ENCODE peak calls at places on chromosomes 16 and 17, in four cellular contexts. T, Q, R and O are unnamed samples.

GRCh38 chr16:79980650-79981521 is 380.3 kb upstream of the MAF start:
- DNase-seq in T (no peak), R (no peak), Q (no peak), O (no peak)

GRCh38 chr17:18224428-18225120 is 861 bp upstream of the LLGL1 start:
- DNase-seq in T (peak), R (no peak), Q (peak), O (no peak)

GRCh38 chr17:48241131-48241591 is 133.6 kb downstream of the SNX11 start:
- DNase-seq in Q (peak), R (peak), T (peak), O (no peak)

GRCh38 chr16:25093208-25094061 is 18.1 kb upstream of the LCMT1 start:
- DNase-seq in R (no peak), Q (no peak), T (no peak), O (no peak)

GRCh38 chr17:60646701-60647100 is 30.9 kb upstream of the BCAS3 start:
- DNase-seq in R (no peak), T (no peak), Q (no peak), O (no peak)

GRCh38 chr17:29710891-29711418 is 88.2 kb upstream of the CORO6 start:
- DNase-seq in T (no peak), Q (peak), R (no peak), O (no peak)

GRCh38 chr17:17798573-17799255 is 38.1 kb downstream of the SREBF1 start:
- DNase-seq in T (no peak), R (no peak), Q (no peak), O (no peak)

GRCh38 chr16:27426423-27427408 is 24.7 kb downstream of the IL21R start:
- DNase-seq in Q (peak), R (peak), T (peak), O (peak)

GRCh38 chr17:28812980-28813377 is 29.6 kb downstream of the FAM222B start:
- DNase-seq in R (no peak), Q (no peak), T (no peak), O (no peak)

GRCh38 chr17:61555127-61555531 is 35.9 kb downstream of the NACA2 start:
- DNase-seq in R (no peak), T (no peak), Q (no peak), O (no peak)

GRCh38 chr16:583470-583814 is 6.4 kb upstream of the RAB40C start:
- DNase-seq in R (no peak), Q (no peak), T (no peak), O (no peak)

GRCh38 chr17:63550816-63551639 is 751 bp downstream of the DCAF7 start:
- DNase-seq in R (no peak), Q (peak), T (no peak), O (no peak)

GRCh38 chr17:27296427-27296979 is 2.6 kb downstream of the WSB1 start:
- DNase-seq in Q (peak), T (no peak), R (no peak), O (no peak)

GRCh38 chr17:81420769-81421462 is 25.7 kb downstream of the BAHCC1 start:
- DNase-seq in R (no peak), Q (peak), T (peak), O (no peak)

GRCh38 chr16:51759329-51759728 is 608.3 kb upstream of the SALL1 start:
- DNase-seq in R (no peak), T (no peak), Q (no peak), O (no peak)

GRCh38 chr17:46772013-46772878 is 46.2 kb downstream of the WNT3 start:
- DNase-seq in T (peak), Q (no peak), R (no peak), O (no peak)

GRCh38 chr17:46771601-46772012 is 46.9 kb downstream of the WNT3 start:
- DNase-seq in Q (no peak), R (no peak), T (no peak), O (no peak)

GRCh38 chr17:46770439-46770817 is 48.1 kb downstream of the WNT3 start:
- DNase-seq in R (no peak), Q (no peak), T (no peak), O (no peak)

GRCh38 chr17:46769531-46770438 is 48.7 kb downstream of the WNT3 start:
- DNase-seq in T (no peak), Q (no peak), R (no peak), O (no peak)

GRCh38 chr17:46770818-46771600 is 47.5 kb downstream of the WNT3 start:
- DNase-seq in Q (peak), R (no peak), T (no peak), O (no peak)
- TF ChIP-seq CTCF in Q (no peak), R (no peak), T (no peak), O (no peak)

GRCh38 chr17:76683011-76683755 is 27.6 kb downstream of the MXRA7 start:
- DNase-seq in T (no peak), R (no peak), Q (no peak), O (no peak)
- TF ChIP-seq CTCF in T (no peak), R (no peak), Q (no peak), O (no peak)

DNA sequence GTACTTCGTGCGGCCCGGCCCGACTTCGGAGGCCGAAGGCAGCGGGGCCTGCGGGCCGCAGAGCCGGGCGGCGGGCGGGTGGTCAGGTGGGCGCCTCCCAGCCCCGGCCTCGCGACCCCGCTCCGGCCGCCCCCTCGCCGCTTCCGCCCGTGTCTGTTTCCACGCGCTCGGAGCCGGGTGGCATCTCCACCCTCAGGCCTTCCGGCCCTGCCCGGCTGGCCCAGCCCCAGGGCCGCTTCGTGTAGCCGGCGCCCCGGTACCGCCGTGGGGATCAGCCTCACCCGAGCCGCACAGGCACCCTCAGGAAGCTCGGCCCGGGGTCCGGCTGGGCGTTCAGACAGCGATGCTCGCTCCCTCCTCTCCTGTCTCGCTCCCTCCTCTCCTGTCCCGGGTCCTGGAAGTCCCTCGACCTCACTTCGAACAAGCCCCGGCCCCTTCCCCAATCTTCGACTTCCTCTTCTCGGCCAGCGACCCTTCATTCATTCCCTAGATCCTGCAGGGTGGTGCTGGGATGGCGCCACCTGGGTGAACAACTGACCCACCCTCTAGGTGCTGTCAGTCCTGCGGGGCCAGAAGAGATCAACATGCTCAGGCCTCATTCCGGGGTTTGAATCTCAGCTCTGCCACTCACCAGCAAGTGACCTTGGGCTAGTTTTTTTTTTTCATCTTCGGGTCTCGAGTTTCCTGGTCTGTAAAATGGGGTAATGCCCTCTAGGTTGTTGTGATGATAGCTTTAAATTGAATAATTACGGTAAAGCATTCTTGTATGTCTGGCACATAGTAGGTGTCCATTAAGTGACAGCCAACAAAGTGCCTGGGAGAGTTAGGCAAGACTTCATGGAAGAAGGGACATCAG is 611 bp downstream of the VPS4A start:
- DNase-seq in Q (peak), R (no peak), T (peak), O (no peak)
- TF ChIP-seq CTCF in Q (peak), R (no peak), T (no peak), O (no peak)

GRCh38 chr16:50067290-50067853 is 1.6 kb downstream of the HEATR3 start:
- DNase-seq in R (peak), T (peak), Q (peak), O (no peak)
- TF ChIP-seq CTCF in R (peak), T (peak), Q (peak), O (peak)

DNA sequence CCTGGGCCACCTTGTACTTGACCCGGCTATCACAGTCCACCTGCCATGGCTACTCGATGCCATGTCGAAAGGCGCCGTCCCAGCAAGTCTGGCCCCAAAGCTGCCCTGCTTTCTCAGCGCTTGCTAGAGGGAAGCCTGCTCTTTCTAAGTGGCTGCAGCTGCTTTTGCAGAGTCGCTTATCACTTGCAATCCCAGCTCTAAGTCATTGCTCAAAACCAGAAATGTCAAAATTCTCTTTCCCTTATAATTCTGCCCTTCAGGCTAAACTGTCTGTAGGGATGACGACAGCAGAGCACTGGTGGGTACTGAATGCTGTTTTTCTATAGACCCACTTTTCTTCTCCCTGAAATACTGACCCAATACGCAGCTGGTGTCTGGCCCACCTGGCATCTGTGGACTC is 184.2 kb downstream of the ENGASE start:
- DNase-seq in R (no peak), T (no peak), Q (no peak), O (no peak)
- TF ChIP-seq CTCF in R (no peak), T (no peak), Q (no peak), O (no peak)